ENCODE peak calls at places on chromosomes 11 and 22, in ten cellular contexts. One of them, this sample, is unnamed.
A peak's percentile ranks its signal among the peaks of the same experiment; 100 is the strongest.

GRCh38 chr11:125418396-125418795 is 77.7 kb downstream of the FEZ1 start:
- DNase-seq in fibroblast of lung: no peak
- DNase-seq in psoas muscle: no peak
- DNase-seq in A549: no peak
- DNase-seq in epithelial cell of esophagus: no peak
- DNase-seq in K562: no peak
- DNase-seq in CD8-positive, alpha-beta T cell: no peak
- DNase-seq in AG04450: no peak
- DNase-seq in right lobe of liver: no peak
- DNase-seq in retinal pigment epithelial cell: no peak
- DNase-seq in this sample: no peak

GRCh38 chr11:62721994-62722393 is 5.3 kb downstream of the HNRNPUL2 start:
- DNase-seq in retinal pigment epithelial cell: no peak
- DNase-seq in AG04450: no peak
- DNase-seq in fibroblast of lung: no peak
- DNase-seq in K562: no peak
- DNase-seq in CD8-positive, alpha-beta T cell: no peak
- DNase-seq in A549: no peak
- DNase-seq in right lobe of liver: no peak
- DNase-seq in epithelial cell of esophagus: peak; percentile 30
- DNase-seq in psoas muscle: no peak
- DNase-seq in this sample: no peak

GRCh38 chr11:3217751-3218482 is 696 bp downstream of the MRGPRG start:
- DNase-seq in CD8-positive, alpha-beta T cell: no peak
- DNase-seq in retinal pigment epithelial cell: no peak
- DNase-seq in fibroblast of lung: no peak
- DNase-seq in epithelial cell of esophagus: no peak
- DNase-seq in psoas muscle: no peak
- DNase-seq in AG04450: no peak
- DNase-seq in right lobe of liver: peak; percentile 55
- DNase-seq in K562: no peak
- DNase-seq in A549: no peak
- DNase-seq in this sample: no peak

GRCh38 chr11:94776351-94777321 is 8.5 kb downstream of the AMOTL1 start:
- DNase-seq in CD8-positive, alpha-beta T cell: no peak
- DNase-seq in AG04450: no peak
- DNase-seq in K562: no peak
- DNase-seq in psoas muscle: peak; percentile 42
- DNase-seq in epithelial cell of esophagus: peak; percentile 72
- DNase-seq in fibroblast of lung: peak; percentile 56
- DNase-seq in A549: no peak
- DNase-seq in right lobe of liver: peak; percentile 55
- DNase-seq in retinal pigment epithelial cell: no peak
- DNase-seq in this sample: no peak

GRCh38 chr11:47020793-47021624 is 84.4 kb downstream of the CSTPP1 start:
- DNase-seq in K562: no peak
- DNase-seq in retinal pigment epithelial cell: no peak
- DNase-seq in epithelial cell of esophagus: no peak
- DNase-seq in right lobe of liver: no peak
- DNase-seq in CD8-positive, alpha-beta T cell: no peak
- DNase-seq in A549: no peak
- DNase-seq in fibroblast of lung: peak; percentile 49
- DNase-seq in AG04450: no peak
- DNase-seq in psoas muscle: no peak
- DNase-seq in this sample: no peak

GRCh38 chr11:129320485-129320884 is 55.2 kb upstream of the BARX2 start:
- DNase-seq in retinal pigment epithelial cell: no peak
- DNase-seq in A549: no peak
- DNase-seq in K562: no peak
- DNase-seq in AG04450: no peak
- DNase-seq in right lobe of liver: no peak
- DNase-seq in CD8-positive, alpha-beta T cell: no peak
- DNase-seq in fibroblast of lung: no peak
- DNase-seq in epithelial cell of esophagus: peak; percentile 23
- DNase-seq in psoas muscle: no peak
- DNase-seq in this sample: no peak

GRCh38 chr11:20000393-20001134 is 159.7 kb downstream of the DBX1 start:
- DNase-seq in A549: no peak
- DNase-seq in right lobe of liver: peak; percentile 64
- DNase-seq in fibroblast of lung: no peak
- DNase-seq in AG04450: no peak
- DNase-seq in K562: no peak
- DNase-seq in CD8-positive, alpha-beta T cell: no peak
- DNase-seq in psoas muscle: no peak
- DNase-seq in epithelial cell of esophagus: no peak
- DNase-seq in retinal pigment epithelial cell: no peak
- DNase-seq in this sample: no peak

GRCh38 chr22:43821606-43822425 is 9.7 kb upstream of the EFCAB6 start:
- DNase-seq in epithelial cell of esophagus: no peak
- DNase-seq in A549: no peak
- DNase-seq in psoas muscle: no peak
- DNase-seq in K562: no peak
- DNase-seq in CD8-positive, alpha-beta T cell: no peak
- DNase-seq in fibroblast of lung: no peak
- DNase-seq in retinal pigment epithelial cell: no peak
- DNase-seq in AG04450: no peak
- DNase-seq in right lobe of liver: no peak
- DNase-seq in this sample: no peak

GRCh38 chr11:68282141-68282860 is 10.5 kb upstream of the C11orf24 start:
- DNase-seq in retinal pigment epithelial cell: no peak
- DNase-seq in AG04450: no peak
- DNase-seq in psoas muscle: no peak
- DNase-seq in K562: peak; percentile 43
- DNase-seq in A549: no peak
- DNase-seq in right lobe of liver: no peak
- DNase-seq in CD8-positive, alpha-beta T cell: no peak
- DNase-seq in epithelial cell of esophagus: peak; percentile 75
- DNase-seq in fibroblast of lung: no peak
- DNase-seq in this sample: no peak

GRCh38 chr22:37818397-37819099 is 4.6 kb upstream of the GALR3 start:
- DNase-seq in right lobe of liver: peak; percentile 75
- DNase-seq in CD8-positive, alpha-beta T cell: peak; percentile 73
- DNase-seq in fibroblast of lung: peak; percentile 51
- DNase-seq in A549: no peak
- DNase-seq in retinal pigment epithelial cell: no peak
- DNase-seq in epithelial cell of esophagus: peak; percentile 73
- DNase-seq in K562: no peak
- DNase-seq in psoas muscle: peak; percentile 65
- DNase-seq in AG04450: no peak
- DNase-seq in this sample: no peak

GRCh38 chr11:60769273-60769672 is 12.6 kb downstream of the MS4A15 start:
- DNase-seq in K562: no peak
- DNase-seq in right lobe of liver: no peak
- DNase-seq in fibroblast of lung: no peak
- DNase-seq in psoas muscle: no peak
- DNase-seq in CD8-positive, alpha-beta T cell: no peak
- DNase-seq in retinal pigment epithelial cell: no peak
- DNase-seq in epithelial cell of esophagus: peak; percentile 69
- DNase-seq in AG04450: no peak
- DNase-seq in A549: no peak
- DNase-seq in this sample: no peak

DNA sequence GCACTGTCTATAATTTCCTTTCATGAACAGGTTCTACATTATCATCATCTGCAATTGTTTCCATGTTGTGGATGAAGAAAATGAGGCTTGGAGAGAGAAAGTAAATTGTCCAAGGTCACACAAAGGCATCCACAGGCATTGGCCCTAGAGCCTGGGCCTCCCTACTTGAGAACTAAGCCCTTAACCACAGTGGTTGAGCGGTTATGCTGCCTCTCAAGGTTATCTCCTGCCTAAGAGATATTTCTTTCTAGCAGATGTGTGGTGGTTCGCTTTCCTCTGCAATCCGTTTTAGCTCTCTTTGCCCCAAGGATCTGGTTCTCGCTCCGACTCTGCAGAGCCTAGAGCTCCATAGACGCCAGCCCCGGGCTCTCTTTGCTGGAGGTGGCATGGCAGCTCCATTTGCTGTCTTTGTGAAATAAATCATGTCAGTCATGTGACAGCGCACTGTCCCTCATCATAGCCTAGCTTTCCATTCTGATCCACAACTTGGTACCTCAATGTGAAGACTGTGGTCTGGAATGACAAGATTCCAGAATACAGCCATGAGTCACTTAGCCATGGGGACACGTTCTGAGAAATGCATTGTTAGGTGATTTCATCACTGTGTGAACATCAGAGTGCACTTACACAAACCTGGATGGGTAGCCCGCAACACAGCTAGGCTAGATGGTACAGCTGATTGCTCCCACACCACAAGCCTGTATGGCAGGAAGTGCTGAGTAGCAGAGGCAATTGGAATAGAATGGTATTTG is 27.2 kb downstream of the RPS6KA4 start:
- DNase-seq in psoas muscle: no peak
- DNase-seq in retinal pigment epithelial cell: no peak
- DNase-seq in epithelial cell of esophagus: peak; percentile 80
- DNase-seq in K562: no peak
- DNase-seq in A549: no peak
- DNase-seq in fibroblast of lung: no peak
- DNase-seq in AG04450: no peak
- DNase-seq in CD8-positive, alpha-beta T cell: no peak
- DNase-seq in right lobe of liver: no peak
- DNase-seq in this sample: no peak
- H3K4me3 ChIP-seq in psoas muscle: no peak overlapping the region
- H3K4me3 ChIP-seq in retinal pigment epithelial cell: no peak overlapping the region
- H3K4me3 ChIP-seq in epithelial cell of esophagus: no peak overlapping the region
- H3K4me3 ChIP-seq in K562: no peak overlapping the region
- H3K4me3 ChIP-seq in A549: no peak overlapping the region
- H3K4me3 ChIP-seq in fibroblast of lung: no peak overlapping the region
- H3K4me3 ChIP-seq in AG04450: no peak overlapping the region
- H3K4me3 ChIP-seq in CD8-positive, alpha-beta T cell: no peak overlapping the region
- H3K4me3 ChIP-seq in right lobe of liver: no peak overlapping the region
- H3K4me3 ChIP-seq in this sample: no peak overlapping the region

DNA sequence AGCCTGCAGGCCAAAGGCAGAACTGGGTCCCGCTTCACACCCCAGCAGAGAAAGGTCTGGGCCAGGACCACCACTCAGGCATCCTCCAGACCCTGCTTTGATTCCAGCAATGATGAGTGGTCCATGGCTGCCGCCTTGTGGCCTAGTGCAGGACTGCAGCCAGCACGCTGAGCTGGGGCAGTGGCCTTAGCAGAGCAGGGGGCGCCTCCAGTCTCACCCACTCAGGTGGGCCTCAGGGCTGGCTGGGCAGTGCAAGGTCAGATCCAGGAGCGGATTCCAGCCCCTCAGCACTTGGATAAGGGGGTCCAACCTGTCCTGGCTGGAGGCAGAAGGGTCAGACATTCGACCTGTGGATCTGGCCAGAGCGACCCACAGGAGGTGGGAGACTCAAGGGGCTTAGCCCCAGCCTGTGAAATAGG is 9.6 kb upstream of the PDE2A start:
- DNase-seq in fibroblast of lung: peak; percentile 33
- DNase-seq in AG04450: no peak
- DNase-seq in right lobe of liver: no peak
- DNase-seq in K562: peak; percentile 80
- DNase-seq in retinal pigment epithelial cell: no peak
- DNase-seq in psoas muscle: peak; percentile 71
- DNase-seq in epithelial cell of esophagus: peak; percentile 47
- DNase-seq in CD8-positive, alpha-beta T cell: peak; percentile 80
- DNase-seq in A549: peak; percentile 85
- DNase-seq in this sample: no peak
- TF ChIP-seq CTCF in fibroblast of lung: peak; percentile 82
- TF ChIP-seq CTCF in AG04450: peak; percentile 91
- TF ChIP-seq CTCF in right lobe of liver: peak; percentile 84
- TF ChIP-seq CTCF in K562: peak; percentile 87
- TF ChIP-seq CTCF in retinal pigment epithelial cell: peak; percentile 94
- TF ChIP-seq CTCF in psoas muscle: peak; percentile 92
- TF ChIP-seq CTCF in epithelial cell of esophagus: peak; percentile 92
- TF ChIP-seq CTCF in CD8-positive, alpha-beta T cell: peak; percentile 90
- TF ChIP-seq CTCF in A549: peak; percentile 83
- TF ChIP-seq CTCF in this sample: peak; percentile 93

DNA sequence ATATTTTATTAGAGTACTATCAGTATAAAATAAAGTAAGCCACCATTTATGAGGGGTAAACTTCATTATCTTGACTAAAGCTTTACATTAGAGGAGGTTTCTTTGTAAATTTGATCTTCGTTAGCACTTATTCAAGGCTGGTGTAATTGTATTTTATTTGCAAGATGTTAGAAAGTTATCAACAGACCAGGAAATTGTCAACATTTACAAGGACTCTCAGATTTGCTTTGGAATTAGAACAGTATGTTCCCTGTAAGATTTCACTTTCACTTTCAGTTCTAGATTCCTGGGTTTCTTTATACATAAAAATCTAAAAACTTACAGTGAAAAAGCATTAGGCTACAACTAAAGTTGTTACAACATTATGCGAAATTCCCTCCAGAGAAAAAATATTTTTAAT is 4.6 kb upstream of the BIRC3 start:
- DNase-seq in AG04450: no peak
- DNase-seq in CD8-positive, alpha-beta T cell: no peak
- DNase-seq in epithelial cell of esophagus: no peak
- DNase-seq in right lobe of liver: no peak
- DNase-seq in K562: no peak
- DNase-seq in A549: no peak
- DNase-seq in fibroblast of lung: peak; percentile 64
- DNase-seq in psoas muscle: no peak
- DNase-seq in retinal pigment epithelial cell: no peak
- DNase-seq in this sample: no peak
- H3K4me3 ChIP-seq in AG04450: no peak overlapping the region
- H3K4me3 ChIP-seq in CD8-positive, alpha-beta T cell: no peak overlapping the region
- H3K4me3 ChIP-seq in epithelial cell of esophagus: no peak overlapping the region
- H3K4me3 ChIP-seq in right lobe of liver: peak overlapping the region; percentile 26
- H3K4me3 ChIP-seq in K562: peak overlapping the region; percentile 1
- H3K4me3 ChIP-seq in A549: peak overlapping the region; percentile 38
- H3K4me3 ChIP-seq in fibroblast of lung: peak overlapping the region; percentile 36
- H3K4me3 ChIP-seq in psoas muscle: peak overlapping the region; percentile 58
- H3K4me3 ChIP-seq in retinal pigment epithelial cell: no peak overlapping the region
- H3K4me3 ChIP-seq in this sample: no peak overlapping the region

DNA sequence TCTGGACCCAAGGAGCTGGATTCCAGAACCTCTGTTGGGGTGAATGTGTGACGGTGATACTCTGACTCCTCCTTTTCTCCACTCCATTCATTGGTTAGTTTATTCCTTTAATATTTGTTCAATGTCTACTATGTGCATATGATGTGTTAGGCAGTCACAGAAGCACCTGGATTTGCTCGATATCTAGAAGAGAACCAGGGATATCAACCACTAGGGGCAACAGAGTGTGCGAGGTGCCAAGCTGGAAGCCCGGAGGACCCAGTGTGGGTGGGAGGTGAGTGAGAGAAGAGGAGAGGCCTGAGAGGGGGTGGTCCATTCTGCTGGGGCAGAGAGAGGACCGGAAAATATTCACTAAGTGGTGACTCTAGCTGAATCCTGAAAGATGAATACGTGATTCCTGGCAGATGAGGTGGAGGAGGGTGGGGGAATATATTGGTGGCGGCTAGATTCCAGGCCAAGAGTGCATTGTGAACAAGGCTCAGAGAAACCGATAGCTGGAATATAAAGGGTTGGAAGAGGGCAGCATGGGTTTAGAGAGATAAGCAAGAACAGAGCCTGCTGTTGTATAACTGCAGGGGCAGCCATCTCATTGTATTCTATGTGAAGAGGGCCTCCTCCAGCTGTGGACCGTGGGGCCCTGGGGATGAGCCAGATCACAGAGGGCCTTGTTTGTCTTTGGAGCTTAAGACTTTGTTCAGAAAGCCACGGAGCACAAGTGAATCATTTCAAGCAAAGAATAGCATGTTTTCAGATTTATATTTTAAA is 6.9 kb upstream of the TIMP3 start:
- DNase-seq in K562: no peak
- DNase-seq in psoas muscle: no peak
- DNase-seq in right lobe of liver: no peak
- DNase-seq in epithelial cell of esophagus: no peak
- DNase-seq in AG04450: no peak
- DNase-seq in retinal pigment epithelial cell: no peak
- DNase-seq in fibroblast of lung: peak; percentile 18
- DNase-seq in A549: no peak
- DNase-seq in CD8-positive, alpha-beta T cell: no peak
- DNase-seq in this sample: no peak
- TF ChIP-seq CTCF in K562: no peak
- TF ChIP-seq CTCF in psoas muscle: no peak
- TF ChIP-seq CTCF in right lobe of liver: no peak
- TF ChIP-seq CTCF in epithelial cell of esophagus: peak; percentile 8
- TF ChIP-seq CTCF in AG04450: peak; percentile 30
- TF ChIP-seq CTCF in retinal pigment epithelial cell: peak; percentile 37
- TF ChIP-seq CTCF in fibroblast of lung: no peak
- TF ChIP-seq CTCF in A549: no peak
- TF ChIP-seq CTCF in CD8-positive, alpha-beta T cell: no peak
- TF ChIP-seq CTCF in this sample: no peak

This sample was measured in AG04449.